ENCODE peak calls at places on chromosomes 11 and 22, in five cellular contexts. U, J, M, A and D are unnamed samples.

GRCh38 chr11:66568124-66568916 is at the start of gene CTSF:
- DNase-seq in M (peak), J (peak), A (peak), U (no peak), D (peak)

GRCh38 chr11:14499178-14499559 is 442 bp downstream of the COPB1 start:
- DNase-seq in M (peak), U (no peak), J (peak), A (peak), D (peak)

GRCh38 chr11:94563176-94563847 is 3.9 kb upstream of the PIWIL4 start:
- DNase-seq in J (no peak), M (no peak), A (no peak), U (peak), D (no peak)

GRCh38 chr11:118670063-118670462 is 9.4 kb downstream of the TREH start:
- DNase-seq in J (no peak), A (no peak), M (no peak), U (peak), D (no peak)

GRCh38 chr11:65833297-65834030 is at the start of gene SNX32:
- DNase-seq in M (peak), A (peak), U (peak), J (peak), D (peak)

GRCh38 chr22:31244943-31245451 is 32.9 kb downstream of the LIMK2 start:
- DNase-seq in J (no peak), A (no peak), U (no peak), M (no peak), D (no peak)

GRCh38 chr11:35009191-35009940 is 92.9 kb downstream of the PDHX start:
- DNase-seq in J (no peak), A (no peak), M (no peak), U (peak), D (no peak)

GRCh38 chr11:127653071-127653470 is 652.5 kb upstream of the KIRREL3 start:
- DNase-seq in J (no peak), A (no peak), M (no peak), U (no peak), D (no peak)

GRCh38 chr22:20060700-20061480 is 19.2 kb upstream of the DGCR8 start:
- DNase-seq in J (no peak), U (no peak), M (no peak), A (no peak), D (no peak)

GRCh38 chr11:17388609-17389204 is at the start of gene KCNJ11:
- DNase-seq in J (no peak), A (no peak), U (no peak), M (no peak), D (no peak)

GRCh38 chr11:75277991-75278790 is 37.6 kb downstream of the TPBGL start:
- DNase-seq in M (peak), A (no peak), J (no peak), U (no peak), D (no peak)

GRCh38 chr22:37274380-37274862 is 7.9 kb upstream of the CYTH4 start:
- DNase-seq in J (no peak), U (no peak), M (peak), A (no peak), D (peak)

GRCh38 chr11:118921121-118921928 is 4.4 kb downstream of the BCL9L start:
- DNase-seq in J (no peak), M (peak), U (no peak), A (no peak), D (peak)

GRCh38 chr11:72352859-72353551 is 81.3 kb downstream of the CLPB start:
- DNase-seq in M (no peak), U (no peak), J (no peak), A (peak), D (peak)

GRCh38 chr22:49784987-49785614 is 42.6 kb downstream of the BRD1 start:
- DNase-seq in A (no peak), U (no peak), M (no peak), J (peak), D (no peak)

GRCh38 chr11:26510756-26511155 is 61.3 kb downstream of the MUC15 start:
- DNase-seq in J (no peak), U (no peak), A (no peak), M (no peak), D (no peak)

GRCh38 chr11:57568330-57568766 is 876 bp upstream of the UBE2L6 start:
- DNase-seq in U (peak), A (peak), J (no peak), M (no peak), D (peak)

GRCh38 chr11:44313701-44314489 is 4.0 kb upstream of the ALX4 start:
- DNase-seq in U (no peak), A (no peak), M (peak), J (no peak), D (no peak)

GRCh38 chr11:124481365-124482323 is 36.1 kb upstream of the OR8B8 start:
- DNase-seq in U (peak), J (no peak), A (no peak), M (peak), D (peak)

GRCh38 chr11:720642-721346 is 14.8 kb downstream of the EPS8L2 start:
- DNase-seq in M (no peak), U (no peak), A (peak), J (no peak), D (no peak)